ENCODE peak calls at places on chromosomes 7 and 10, in seven cellular contexts. J is DMS53; Z is GM23248; F is astrocyte of the spinal cord; B is adrenal gland; V is effector memory CD8-positive, alpha-beta T cell; O is stimulated activated CD4-positive, alpha-beta T cell treated with anti-CD3 and anti-CD28 coated beads, TNF-alpha, amount 100 ng/mL, for 4 hours. L is an unnamed sample.

GRCh38 chr10:125782661-125783060 is 7.0 kb upstream of the MMP21 start:
- DNase-seq in F (no peak), J (no peak), B (no peak), V (no peak), O (no peak), Z (peak; percentile 43), L (no peak)

GRCh38 chr10:74586088-74586585 is 240.3 kb upstream of the KAT6B start:
- DNase-seq in F (no peak), Z (peak; percentile 24), J (peak; percentile 57), O (peak; percentile 8), B (peak; percentile 34), V (peak; percentile 28), L (peak; percentile 29)

GRCh38 chr10:27297848-27298524 is 57.4 kb upstream of the ACBD5 start:
- DNase-seq in B (no peak), O (no peak), V (no peak), F (no peak), J (no peak), Z (peak; percentile 31), L (no peak)

GRCh38 chr7:69762821-69763352 is 164.6 kb downstream of the AUTS2 start:
- DNase-seq in Z (no peak), B (no peak), J (no peak), O (no peak), V (no peak), F (no peak), L (no peak)

GRCh38 chr7:134589491-134589941 is 40.6 kb downstream of the AKR1B15 start:
- DNase-seq in B (peak; percentile 57), V (no peak), F (peak; percentile 24), Z (peak; percentile 65), O (no peak), J (peak; percentile 29), L (no peak)

GRCh38 chr7:100968650-100969049 is 715 bp upstream of the MUC12 start:
- DNase-seq in F (no peak), J (no peak), Z (peak; percentile 13), B (no peak), V (no peak), O (no peak), L (no peak)

GRCh38 chr10:31871266-31871887 is 57.3 kb downstream of the ARHGAP12 start:
- DNase-seq in Z (peak; percentile 13), O (no peak), J (peak; percentile 52), F (no peak), V (no peak), B (no peak), L (no peak)

GRCh38 chr10:128570596-128570995 is 444.4 kb upstream of the MKI67 start:
- DNase-seq in O (no peak), F (no peak), Z (no peak), J (no peak), B (no peak), V (no peak), L (no peak)

GRCh38 chr10:110637558-110638053 is 6.5 kb upstream of the RBM20 start:
- DNase-seq in Z (no peak), F (no peak), B (no peak), O (no peak), J (peak; percentile 66), V (no peak), L (no peak)

L was measured in activated T-cell treated with anti-CD3 and anti-CD28 coated beads for 4 hours.